ENCODE peak calls at places on chromosomes 2 and 18, in eight cellular contexts. A is keratinocyte, O is fibroblast of mammary gland, B is lower lobe of right lung, V is upper lobe of left lung, C is uterus, F is tibial artery, T is astrocyte of the spinal cord. L is an unnamed sample.

GRCh38 chr2:118902279-118903028 is 39.5 kb upstream of the MARCO start:
- DNase-seq in T (no peak), F (no peak), A (no peak), B (no peak), V (no peak), O (no peak), C (no peak), L (no peak)

GRCh38 chr2:9201185-9201891 is 5.3 kb upstream of the ASAP2 start:
- DNase-seq in T (peak), A (no peak), C (no peak), F (no peak), V (no peak), B (no peak), O (peak), L (peak)

GRCh38 chr2:234950730-234951385 is 959 bp upstream of the SH3BP4 start:
- DNase-seq in B (no peak), C (no peak), A (no peak), F (peak), O (peak), V (peak), T (peak), L (peak)

GRCh38 chr2:78411284-78411683 is 614.2 kb upstream of the REG3G start:
- DNase-seq in C (no peak), B (no peak), O (no peak), F (no peak), V (no peak), T (no peak), A (no peak), L (no peak)

GRCh38 chr18:23872701-23873550 is 141.6 kb upstream of the TTC39C start:
- DNase-seq in A (peak), T (no peak), O (no peak), F (no peak), B (no peak), V (peak), C (no peak), L (no peak)

GRCh38 chr2:25032901-25033300 is 9.0 kb upstream of the EFR3B start:
- DNase-seq in A (no peak), V (no peak), F (no peak), T (no peak), O (no peak), C (no peak), B (no peak), L (no peak)

GRCh38 chr2:233463586-233463985 is 103.0 kb downstream of the USP40 start:
- DNase-seq in A (no peak), F (no peak), T (no peak), C (no peak), V (no peak), B (peak), O (no peak), L (no peak)

GRCh38 chr2:141015339-141016047 is 1115.3 kb downstream of the LRP1B start:
- DNase-seq in B (no peak), C (no peak), F (no peak), V (no peak), A (no peak), T (peak), O (no peak), L (peak)

GRCh38 chr2:120847700-120848321 is 112.1 kb downstream of the GLI2 start:
- DNase-seq in F (peak), B (peak), T (peak), O (peak), C (no peak), A (peak), V (peak), L (no peak)

GRCh38 chr2:68837164-68837860 is 33.9 kb downstream of the BMP10 start:
- DNase-seq in O (peak), F (peak), T (peak), A (no peak), C (peak), B (peak), V (no peak), L (peak)

GRCh38 chr2:99420031-99420430 is 69.8 kb downstream of the REV1 start:
- DNase-seq in V (no peak), C (no peak), F (no peak), A (no peak), O (no peak), B (no peak), T (peak), L (peak)

GRCh38 chr2:28592481-28592880 is 96.6 kb downstream of the PLB1 start:
- DNase-seq in C (peak), O (no peak), A (no peak), B (no peak), T (no peak), V (no peak), F (no peak), L (no peak)

GRCh38 chr2:204645018-204645775 is 99.9 kb downstream of the PARD3B start:
- DNase-seq in T (peak), C (no peak), A (no peak), F (no peak), O (peak), V (no peak), B (no peak), L (peak)

GRCh38 chr2:211468881-211469280 is 912.5 kb downstream of the CPS1 start:
- DNase-seq in O (no peak), A (no peak), C (no peak), F (no peak), V (no peak), B (no peak), T (no peak), L (no peak)

GRCh38 chr18:75977069-75977468 is 518.0 kb downstream of the ZNF516 start:
- DNase-seq in T (peak), B (no peak), C (no peak), O (peak), A (no peak), V (no peak), F (no peak), L (no peak)

GRCh38 chr2:228767196-228767595 is 503.9 kb downstream of the PID1 start:
- DNase-seq in T (peak), F (no peak), O (peak), A (no peak), C (no peak), V (no peak), B (no peak), L (peak)

GRCh38 chr2:30231726-30232026 is 342 bp downstream of the LBH start:
- DNase-seq in B (no peak), F (no peak), A (no peak), T (no peak), O (no peak), C (no peak), V (no peak), L (no peak)

GRCh38 chr2:121776885-121777698 is 21.6 kb downstream of the TSN start:
- DNase-seq in A (no peak), O (peak), T (no peak), B (no peak), C (no peak), F (no peak), V (no peak), L (peak)

GRCh38 chr2:51782874-51783765 is 751.2 kb upstream of the NRXN1 start:
- DNase-seq in F (no peak), O (peak), V (no peak), T (peak), B (no peak), C (no peak), A (no peak), L (peak)

GRCh38 chr2:71001592-71002570 is 7.2 kb upstream of the TEX261 start:
- DNase-seq in F (no peak), T (no peak), V (peak), O (no peak), B (no peak), C (peak), A (no peak), L (no peak)

GRCh38 chr2:71003396-71003795 is 8.7 kb upstream of the TEX261 start:
- DNase-seq in T (no peak), O (no peak), V (no peak), F (no peak), B (no peak), C (no peak), A (no peak), L (no peak)

GRCh38 chr2:71004356-71004755 is 9.7 kb upstream of the TEX261 start:
- DNase-seq in O (no peak), V (no peak), T (no peak), F (no peak), A (no peak), B (no peak), C (no peak), L (no peak)

GRCh38 chr2:70999362-70999761 is 4.7 kb upstream of the TEX261 start:
- DNase-seq in C (no peak), V (no peak), F (peak), T (no peak), O (no peak), B (no peak), A (no peak), L (no peak)

GRCh38 chr2:71000780-71001591 is 6.3 kb upstream of the TEX261 start:
- DNase-seq in O (peak), C (peak), V (peak), T (peak), A (no peak), F (peak), B (peak), L (peak)
- H3K4me3 ChIP-seq in O (peak), C (no peak), V (peak), T (peak), A (no peak), F (peak), B (peak), L (peak)

DNA sequence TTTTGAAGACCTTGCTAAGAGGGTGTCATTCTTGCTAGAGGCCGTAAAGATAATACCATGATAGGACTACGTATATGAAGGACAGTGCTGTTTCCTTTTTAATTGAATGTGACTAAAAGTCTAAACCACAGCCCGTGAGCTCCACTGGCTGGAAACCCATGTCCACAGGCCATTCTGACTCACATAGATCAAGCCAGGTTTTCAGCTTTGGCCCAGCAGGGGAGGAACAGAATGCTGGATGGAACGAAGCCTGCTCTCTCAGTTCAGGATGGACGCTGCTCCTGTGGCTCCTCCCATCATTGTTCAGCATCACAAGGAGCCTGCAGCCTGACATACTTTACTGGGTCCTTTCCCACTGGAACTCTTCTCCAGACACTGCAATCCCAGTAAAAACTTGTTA is 47.6 kb downstream of the ALPK2 start:
- DNase-seq in A (peak), F (no peak), C (no peak), T (peak), B (no peak), O (peak), V (no peak), L (peak)
- TF ChIP-seq CTCF in A (peak), F (no peak), C (no peak), T (peak), B (no peak), O (peak), V (no peak), L (peak)

DNA sequence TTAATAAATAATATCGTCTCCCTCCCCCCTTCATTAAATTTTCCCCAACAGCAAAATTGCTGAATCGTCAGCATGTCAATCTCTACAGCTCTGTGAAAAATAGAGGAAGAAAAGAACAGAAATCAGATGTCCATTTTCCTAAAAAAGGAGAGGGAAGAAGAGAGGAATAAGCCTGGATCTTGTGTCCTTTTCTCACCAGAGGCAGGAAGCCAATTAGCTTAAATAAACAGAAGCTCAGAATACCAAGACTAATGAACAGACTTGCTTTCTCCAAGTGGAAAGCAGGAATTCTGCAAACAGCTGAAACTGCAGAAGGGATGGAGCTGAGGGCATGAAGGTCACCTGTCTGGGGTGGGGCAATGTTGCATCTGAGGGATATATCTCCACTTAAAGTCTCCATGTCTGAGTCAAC is 265.7 kb downstream of the CCDC85A start:
- DNase-seq in F (no peak), V (no peak), B (no peak), A (no peak), O (no peak), T (no peak), C (no peak), L (no peak)
- H3K4me3 ChIP-seq in F (no peak), V (peak), B (no peak), A (no peak), O (no peak), T (no peak), C (no peak), L (no peak)

DNA sequence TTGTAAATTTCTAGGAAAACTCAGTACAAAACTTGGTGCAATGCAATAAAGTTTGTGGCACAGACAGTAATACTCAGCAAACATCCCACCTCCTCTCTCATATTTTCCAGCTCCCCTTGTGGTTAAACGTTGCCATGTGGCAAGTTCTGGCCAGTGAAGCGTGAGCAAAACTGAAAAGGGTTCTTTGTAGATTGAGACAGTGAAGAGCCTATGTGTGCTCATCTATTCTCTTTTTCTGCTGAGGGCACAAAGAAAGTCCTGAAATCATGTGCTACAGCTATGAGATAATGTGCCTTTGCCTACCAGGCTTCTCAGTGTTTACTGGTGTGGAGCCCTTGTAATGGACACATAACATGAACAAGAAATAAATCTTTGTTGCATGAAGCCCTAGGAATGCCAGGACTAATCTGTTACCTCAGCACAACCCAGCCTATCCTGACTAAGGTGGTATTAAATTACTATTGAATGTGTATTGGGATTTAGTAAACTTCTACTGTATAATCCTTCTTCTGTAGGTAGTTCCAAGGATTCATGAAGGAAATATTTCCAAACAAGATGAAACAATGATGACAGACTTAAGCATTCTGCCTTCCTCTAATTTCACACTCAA is 13.0 kb upstream of the TYMS start:
- DNase-seq in A (no peak), O (no peak), F (no peak), C (no peak), T (no peak), B (no peak), V (no peak), L (no peak)
- TF ChIP-seq CTCF in A (no peak), O (peak), F (no peak), C (no peak), T (no peak), B (no peak), V (no peak), L (peak)

GRCh38 chr2:240250985-240251847 is 110.8 kb upstream of the OTOS start:
- DNase-seq in A (no peak), F (peak), V (peak), B (peak), O (peak), T (peak), C (peak), L (peak)

GRCh38 chr2:240252191-240252871 is 111.9 kb upstream of the OTOS start:
- DNase-seq in A (no peak), T (no peak), V (peak), C (peak), O (no peak), B (peak), F (peak), L (no peak)

GRCh38 chr2:240250150-240250984 is 109.9 kb upstream of the OTOS start:
- DNase-seq in B (peak), V (no peak), C (no peak), T (no peak), F (no peak), A (no peak), O (no peak), L (no peak)

GRCh38 chr2:240252872-240253511 is 112.5 kb upstream of the OTOS start:
- DNase-seq in F (no peak), A (no peak), C (no peak), O (no peak), T (no peak), V (peak), B (peak), L (no peak)

DNA sequence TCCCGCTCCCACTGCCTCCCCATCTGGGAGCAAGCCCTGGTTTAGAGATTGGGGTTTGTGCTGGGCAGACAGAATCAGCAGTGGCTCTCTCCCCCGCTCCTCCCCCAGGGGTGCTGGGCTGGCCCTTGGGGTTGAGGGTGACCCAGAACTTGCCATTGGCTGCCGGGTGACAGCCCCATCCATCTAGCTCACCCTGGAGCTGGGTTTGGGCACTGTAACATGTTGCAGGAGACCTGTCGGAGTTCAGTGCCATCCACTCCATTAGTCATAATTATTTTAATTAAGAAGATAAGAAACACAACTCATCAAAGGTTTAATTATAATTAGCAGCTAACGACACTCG is 111.4 kb upstream of the OTOS start:
- DNase-seq in T (no peak), A (no peak), F (peak), O (no peak), V (peak), C (no peak), B (no peak), L (no peak)
- H3K4me3 ChIP-seq in T (no peak), A (no peak), F (no peak), O (no peak), V (no peak), C (no peak), B (no peak), L (no peak)

GRCh38 chr2:229910147-229910831 is 11.5 kb downstream of the TRIP12 start:
- DNase-seq in A (no peak), T (no peak), V (no peak), C (no peak), F (no peak), B (no peak), O (no peak), L (peak)

GRCh38 chr2:229905601-229906000 is 16.2 kb downstream of the TRIP12 start:
- DNase-seq in T (no peak), B (no peak), F (no peak), V (no peak), C (no peak), A (no peak), O (no peak), L (no peak)

GRCh38 chr2:229909090-229909489 is 12.7 kb downstream of the TRIP12 start:
- DNase-seq in B (no peak), O (no peak), A (no peak), C (no peak), T (no peak), F (no peak), V (no peak), L (peak)

GRCh38 chr2:229914182-229914581 is 7.6 kb downstream of the TRIP12 start:
- DNase-seq in F (no peak), T (no peak), V (no peak), A (no peak), O (no peak), C (no peak), B (no peak), L (peak)

DNA sequence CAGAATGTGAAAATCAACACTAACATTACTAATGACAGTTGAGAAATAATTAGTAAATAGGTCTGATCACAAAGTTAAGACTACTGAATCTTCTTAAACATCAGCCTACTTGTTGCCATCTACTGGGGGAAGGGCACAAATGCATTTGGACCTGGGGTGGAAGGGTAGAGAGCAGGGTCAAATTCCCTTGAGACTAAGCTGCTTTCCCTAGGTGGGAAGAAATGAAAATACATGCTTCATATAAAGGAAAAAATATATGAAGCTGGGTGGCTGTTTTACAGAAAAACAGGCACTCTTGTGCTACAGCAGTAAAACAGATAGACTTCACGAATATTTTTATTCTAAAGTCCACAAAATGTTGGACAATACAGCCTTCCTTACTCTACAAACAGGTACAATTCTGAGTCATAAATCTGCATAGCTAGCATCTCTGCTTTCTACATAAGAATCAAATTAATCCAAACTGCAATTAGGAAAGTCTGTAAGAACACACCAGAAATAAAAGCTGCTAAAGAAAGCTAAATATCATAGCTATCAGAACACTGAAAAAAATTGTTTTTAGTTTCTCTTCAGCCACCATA is 10.9 kb downstream of the TRIP12 start:
- DNase-seq in T (no peak), V (no peak), B (no peak), O (peak), C (no peak), F (no peak), A (no peak), L (peak)
- TF ChIP-seq CTCF in T (peak), V (no peak), B (peak), O (peak), C (no peak), F (no peak), A (peak), L (peak)